ENCODE peak calls at places on chromosomes 4 and X, in seven cellular contexts. L is cardiac muscle cell; X is amygdala; N is naive thymus-derived CD8-positive, alpha-beta T cell; V is Panc1; D is stimulated activated CD4-positive, alpha-beta T cell treated with anti-CD3 and anti-CD28 coated beads, Interleukin-2, amount 100 ng/mL, for 24 hours; T is amniotic epithelial cell. S is an unnamed sample.
A peak's percentile ranks its signal among the peaks of the same experiment; 100 is the strongest.

GRCh38 chr4:161252520-161253141 is 911.2 kb downstream of the FSTL5 start:
- DNase-seq in L (peak; percentile 1), X (no peak), N (no peak), V (peak; percentile 33), D (no peak), T (peak; percentile 29), S (no peak)

GRCh38 chr4:102501176-102501634 is at the start of gene NFKB1:
- DNase-seq in L (peak; percentile 88), X (peak; percentile 27), N (peak; percentile 88), V (no peak), D (peak; percentile 85), T (peak; percentile 79), S (peak; percentile 81)

GRCh38 chr4:105894570-105895323 is 524 bp upstream of the NPNT start:
- DNase-seq in L (peak; percentile 33), X (no peak), N (no peak), V (no peak), D (no peak), T (no peak), S (no peak)

GRCh38 chrX:48992341-48992740 is 9.7 kb downstream of the GRIPAP1 start:
- DNase-seq in L (no peak), X (no peak), N (no peak), V (no peak), D (no peak), T (no peak), S (no peak)

GRCh38 chrX:115344885-115345653 is 55.6 kb downstream of the LUZP4 start:
- DNase-seq in L (peak; percentile 97), X (peak; percentile 70), N (no peak), V (peak; percentile 36), D (no peak), T (peak; percentile 97), S (peak; percentile 92)

GRCh38 chrX:107429090-107429489 is 20.4 kb upstream of the FRMPD3 start:
- DNase-seq in L (peak; percentile 39), X (no peak), N (no peak), V (no peak), D (peak; percentile 35), T (peak; percentile 28), S (no peak)

GRCh38 chrX:3295731-3296130 is 50.7 kb downstream of the MXRA5 start:
- DNase-seq in L (no peak), X (no peak), N (no peak), V (no peak), D (no peak), T (peak; percentile 6), S (no peak)

GRCh38 chrX:39258331-39258730 is 457.1 kb downstream of the MID1IP1 start:
- DNase-seq in L (peak; percentile 0), X (no peak), N (no peak), V (no peak), D (no peak), T (peak; percentile 2), S (no peak)

GRCh38 chr4:86261634-86262033 is 98.2 kb downstream of the MAPK10 start:
- DNase-seq in L (peak; percentile 45), X (no peak), N (no peak), V (no peak), D (no peak), T (no peak), S (no peak)

GRCh38 chrX:148416931-148417330 is 83.5 kb upstream of the AFF2 start:
- DNase-seq in L (peak; percentile 3), X (no peak), N (no peak), V (no peak), D (no peak), T (peak; percentile 9), S (no peak)

GRCh38 chrX:49991718-49992117 is 69.3 kb downstream of the CLCN5 start:
- DNase-seq in L (no peak), X (no peak), N (no peak), V (no peak), D (no peak), T (no peak), S (no peak)

GRCh38 chr4:152454398-152455011 is 81.4 kb downstream of the FBXW7 start:
- DNase-seq in L (peak; percentile 51), X (no peak), N (no peak), V (no peak), D (no peak), T (peak; percentile 32), S (no peak)

GRCh38 chr4:35358001-35358584 is 886.2 kb downstream of the ARAP2 start:
- DNase-seq in L (no peak), X (no peak), N (no peak), V (no peak), D (no peak), T (peak; percentile 68), S (no peak)

GRCh38 chr4:84069119-84069518 is 430.0 kb downstream of the NKX6-1 start:
- DNase-seq in L (no peak), X (no peak), N (no peak), V (no peak), D (no peak), T (no peak), S (no peak)

GRCh38 chr4:147578057-147578476 is 39.1 kb upstream of the TMEM184C start:
- DNase-seq in L (peak; percentile 86), X (no peak), N (no peak), V (peak; percentile 83), D (no peak), T (peak; percentile 94), S (no peak)

GRCh38 chrX:45623266-45623665 is 422.6 kb upstream of the DIPK2B start:
- DNase-seq in L (peak; percentile 79), X (no peak), N (no peak), V (no peak), D (no peak), T (peak; percentile 51), S (no peak)

GRCh38 chr4:82017680-82018079 is 356.1 kb downstream of the HNRNPD start:
- DNase-seq in L (peak; percentile 52), X (no peak), N (no peak), V (no peak), D (no peak), T (peak; percentile 12), S (no peak)

GRCh38 chr4:55445921-55446577 is 50.3 kb downstream of the TMEM165 start:
- DNase-seq in L (peak; percentile 32), X (no peak), N (no peak), V (no peak), D (no peak), T (peak; percentile 87), S (no peak)